ENCODE peak calls at places on chromosomes 16 and 17, in five cellular contexts. Z, N, F, D and L are unnamed samples.

GRCh38 chr17:41891135-41892065 is 26.2 kb upstream of the KLHL11 start:
- DNase-seq in Z (no peak), F (no peak), N (no peak), D (no peak), L (no peak)

GRCh38 chr17:40556198-40556661 is 9.0 kb downstream of the CCR7 start:
- DNase-seq in Z (peak), D (no peak), N (no peak), F (no peak), L (no peak)

GRCh38 chr17:28467456-28468025 is 5.9 kb upstream of the SLC13A2 start:
- DNase-seq in N (no peak), F (no peak), Z (no peak), D (no peak), L (no peak)

GRCh38 chr17:36934144-36934758 is 3.0 kb upstream of the LHX1 start:
- DNase-seq in D (no peak), Z (no peak), F (no peak), N (peak), L (no peak)

GRCh38 chr17:39143552-39144093 is 7.8 kb downstream of the PLXDC1 start:
- DNase-seq in Z (no peak), N (no peak), F (no peak), D (no peak), L (peak)

GRCh38 chr16:85395207-85395912 is 217.8 kb upstream of the GSE1 start:
- DNase-seq in F (no peak), Z (peak), D (peak), N (peak), L (peak)

GRCh38 chr16:31129568-31130335 is 5.8 kb downstream of the PRSS8 start:
- DNase-seq in N (no peak), Z (no peak), D (peak), F (no peak), L (peak)

GRCh38 chr17:79975498-79976134 is 60.1 kb downstream of the TBC1D16 start:
- DNase-seq in F (no peak), D (no peak), Z (no peak), N (no peak), L (no peak)

GRCh38 chr16:17476414-17477259 is 5.9 kb upstream of the XYLT1 start:
- DNase-seq in F (no peak), Z (peak), D (peak), N (peak), L (peak)

GRCh38 chr17:29390856-29391631 is 881 bp downstream of the TAOK1 start:
- DNase-seq in N (peak), Z (no peak), D (peak), F (no peak), L (no peak)

GRCh38 chr17:57600092-57600491 is 145.0 kb downstream of the CCDC182 start:
- DNase-seq in D (no peak), N (no peak), Z (no peak), F (no peak), L (no peak)

GRCh38 chr17:39192901-39193300 is 4.6 kb downstream of the CACNB1 start:
- DNase-seq in N (no peak), D (no peak), F (no peak), Z (no peak), L (no peak)

GRCh38 chr16:69166946-69167930 is 19.7 kb upstream of the SNTB2 start:
- DNase-seq in D (no peak), N (no peak), Z (no peak), F (no peak), L (no peak)

GRCh38 chr17:3667366-3668278 is 756 bp downstream of the TAX1BP3 start:
- DNase-seq in D (peak), F (peak), Z (peak), N (peak), L (peak)

GRCh38 chr17:78903101-78903779 is at the start of gene CEP295NL:
- DNase-seq in F (no peak), D (no peak), Z (no peak), N (peak), L (no peak)

GRCh38 chr16:83138976-83139690 is 512.4 kb downstream of the CDH13 start:
- DNase-seq in N (no peak), Z (no peak), D (no peak), F (no peak), L (no peak)

GRCh38 chr17:20988001-20988641 is 54.7 kb downstream of the USP22 start:
- DNase-seq in N (no peak), Z (no peak), D (no peak), F (no peak), L (no peak)

GRCh38 chr17:39939588-39940419 is 12.3 kb downstream of the LRRC3C start:
- DNase-seq in F (no peak), Z (no peak), N (peak), D (no peak), L (no peak)

GRCh38 chr16:21092951-21093350 is 57.7 kb downstream of the DNAH3 start:
- DNase-seq in N (no peak), D (no peak), F (peak), Z (no peak), L (no peak)

GRCh38 chr17:80773243-80773991 is 218.2 kb upstream of the CHMP6 start:
- DNase-seq in F (no peak), D (peak), N (no peak), Z (no peak), L (no peak)

GRCh38 chr17:67980456-67980855 is 15.8 kb downstream of the C17orf58 start:
- DNase-seq in N (no peak), D (no peak), F (no peak), Z (no peak), L (no peak)

GRCh38 chr16:89507834-89508590 is at the start of gene SPG7:
- DNase-seq in N (peak), F (peak), Z (peak), D (peak), L (peak)

GRCh38 chr16:25020112-25020591 is 5.0 kb upstream of the ARHGAP17 start:
- DNase-seq in D (no peak), Z (no peak), F (no peak), N (no peak), L (no peak)

GRCh38 chr16:85556456-85557082 is 56.6 kb upstream of the GSE1 start:
- DNase-seq in Z (peak), F (no peak), N (peak), D (peak), L (peak)

GRCh38 chr17:44005865-44006580 is 1.6 kb downstream of the NAGS start:
- DNase-seq in Z (peak), N (no peak), F (no peak), D (peak), L (no peak)

GRCh38 chr17:43984521-43984920 is 19.9 kb upstream of the NAGS start:
- DNase-seq in D (no peak), F (no peak), N (no peak), Z (no peak), L (no peak)

GRCh38 chr16:12661656-12662172 is 142.0 kb downstream of the CPPED1 start:
- DNase-seq in D (no peak), Z (no peak), N (no peak), F (no peak), L (no peak)

GRCh38 chr17:7393613-7394451 is 493 bp downstream of the PLSCR3 start:
- DNase-seq in Z (peak), F (no peak), D (peak), N (peak), L (no peak)

GRCh38 chr16:81889896-81890634 is 111.0 kb downstream of the PLCG2 start:
- DNase-seq in F (no peak), N (peak), Z (peak), D (peak), L (no peak)

GRCh38 chr16:51636913-51637743 is 486.1 kb upstream of the SALL1 start:
- DNase-seq in Z (no peak), F (no peak), D (no peak), N (no peak), L (no peak)

GRCh38 chr16:87360862-87361610 is 22.5 kb downstream of the FBXO31 start:
- DNase-seq in N (no peak), F (no peak), Z (no peak), D (no peak), L (no peak)

GRCh38 chr17:45700171-45701090 is 83.7 kb upstream of the CRHR1 start:
- DNase-seq in D (no peak), N (no peak), Z (no peak), F (no peak), L (no peak)

GRCh38 chr16:86987746-86988670 is 329.2 kb downstream of the C16orf95 start:
- DNase-seq in N (no peak), F (no peak), Z (no peak), D (no peak), L (no peak)

GRCh38 chr17:79669861-79670260 is 59.0 kb upstream of the RBFOX3 start:
- DNase-seq in Z (no peak), F (no peak), D (no peak), N (no peak), L (no peak)

GRCh38 chr17:29010586-29010985 is 4.8 kb upstream of the SEZ6 start:
- DNase-seq in F (no peak), D (no peak), Z (no peak), N (no peak), L (no peak)

GRCh38 chr16:4746991-4747574 is 12.7 kb downstream of the DNAAF8 start:
- DNase-seq in N (no peak), D (no peak), F (no peak), Z (no peak), L (peak)
- TF ChIP-seq POLR2A in N (no peak), D (no peak), F (no peak), Z (no peak), L (no peak)

GRCh38 chr17:76354317-76354729 is 607 bp upstream of the PRPSAP1 start:
- DNase-seq in Z (no peak), F (no peak), N (no peak), D (no peak), L (no peak)
- H3K27ac ChIP-seq in Z (peak), F (peak), N (peak), D (peak), L (no peak)

GRCh38 chr17:55743103-55743679 is 7.7 kb upstream of the PCTP start:
- DNase-seq in D (peak), Z (peak), F (no peak), N (peak), L (no peak)

GRCh38 chr17:55737976-55738501 is 12.8 kb upstream of the PCTP start:
- DNase-seq in N (no peak), F (no peak), D (no peak), Z (no peak), L (no peak)

GRCh38 chr17:55742272-55743102 is 8.4 kb upstream of the PCTP start:
- DNase-seq in F (no peak), N (no peak), Z (no peak), D (no peak), L (no peak)

GRCh38 chr17:55741353-55741700 is 9.5 kb upstream of the PCTP start:
- DNase-seq in D (no peak), Z (no peak), N (no peak), F (no peak), L (no peak)

GRCh38 chr17:55740515-55741352 is 10.1 kb upstream of the PCTP start:
- DNase-seq in D (no peak), Z (no peak), N (no peak), F (no peak), L (no peak)
- TF ChIP-seq EP300 in D (no peak), Z (no peak), N (no peak), F (no peak), L (no peak)

GRCh38 chr17:62816282-62816839 is 8.2 kb upstream of the MARCHF10 start:
- DNase-seq in N (no peak), Z (no peak), F (no peak), D (no peak), L (no peak)

GRCh38 chr17:62821213-62822079 is 13.3 kb upstream of the MARCHF10 start:
- DNase-seq in Z (no peak), N (no peak), D (no peak), F (peak), L (no peak)

GRCh38 chr17:62818491-62818890 is 10.4 kb upstream of the MARCHF10 start:
- DNase-seq in N (no peak), F (no peak), D (no peak), Z (no peak), L (no peak)

GRCh38 chr17:62822080-62822904 is 14.2 kb upstream of the MARCHF10 start:
- DNase-seq in F (peak), D (no peak), N (no peak), Z (peak), L (no peak)

DNA sequence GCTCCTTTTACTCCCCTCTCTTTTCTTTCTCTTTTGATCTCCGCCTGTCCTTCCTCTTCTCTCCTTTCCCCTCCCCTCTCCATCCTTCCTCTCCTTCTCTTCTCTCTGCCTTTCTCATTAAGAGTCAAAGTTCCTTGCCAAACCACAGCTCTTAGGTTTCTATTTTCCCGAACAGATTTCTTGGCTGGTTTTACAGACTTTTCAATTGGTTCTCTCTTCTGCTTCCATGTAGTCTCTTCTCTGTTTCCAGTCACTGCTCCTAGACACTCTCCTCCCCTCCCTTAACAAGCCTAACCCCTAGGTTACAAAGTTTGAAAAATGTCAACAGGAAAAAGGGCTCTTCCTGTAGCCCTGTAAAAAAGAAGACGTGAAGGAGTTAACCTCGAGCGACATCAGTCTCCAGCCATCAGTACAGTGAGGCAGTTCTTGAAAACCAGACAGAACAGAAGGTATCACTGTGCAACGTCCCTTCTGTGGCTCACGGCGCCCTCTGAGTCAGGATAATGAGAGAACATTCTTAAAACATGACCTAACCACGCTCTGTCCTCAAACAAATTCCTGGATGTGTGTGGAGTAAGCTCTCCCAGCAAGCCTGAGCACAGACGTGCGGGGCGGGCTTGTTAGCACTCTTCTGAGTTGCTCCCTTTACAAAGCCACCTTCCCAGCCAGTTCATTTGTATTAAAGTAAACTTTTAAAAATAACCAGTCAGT is 11.6 kb upstream of the MARCHF10 start:
- DNase-seq in F (peak), D (peak), Z (peak), N (peak), L (peak)
- TF ChIP-seq POLR2A in F (no peak), D (no peak), Z (no peak), N (no peak), L (no peak)

DNA sequence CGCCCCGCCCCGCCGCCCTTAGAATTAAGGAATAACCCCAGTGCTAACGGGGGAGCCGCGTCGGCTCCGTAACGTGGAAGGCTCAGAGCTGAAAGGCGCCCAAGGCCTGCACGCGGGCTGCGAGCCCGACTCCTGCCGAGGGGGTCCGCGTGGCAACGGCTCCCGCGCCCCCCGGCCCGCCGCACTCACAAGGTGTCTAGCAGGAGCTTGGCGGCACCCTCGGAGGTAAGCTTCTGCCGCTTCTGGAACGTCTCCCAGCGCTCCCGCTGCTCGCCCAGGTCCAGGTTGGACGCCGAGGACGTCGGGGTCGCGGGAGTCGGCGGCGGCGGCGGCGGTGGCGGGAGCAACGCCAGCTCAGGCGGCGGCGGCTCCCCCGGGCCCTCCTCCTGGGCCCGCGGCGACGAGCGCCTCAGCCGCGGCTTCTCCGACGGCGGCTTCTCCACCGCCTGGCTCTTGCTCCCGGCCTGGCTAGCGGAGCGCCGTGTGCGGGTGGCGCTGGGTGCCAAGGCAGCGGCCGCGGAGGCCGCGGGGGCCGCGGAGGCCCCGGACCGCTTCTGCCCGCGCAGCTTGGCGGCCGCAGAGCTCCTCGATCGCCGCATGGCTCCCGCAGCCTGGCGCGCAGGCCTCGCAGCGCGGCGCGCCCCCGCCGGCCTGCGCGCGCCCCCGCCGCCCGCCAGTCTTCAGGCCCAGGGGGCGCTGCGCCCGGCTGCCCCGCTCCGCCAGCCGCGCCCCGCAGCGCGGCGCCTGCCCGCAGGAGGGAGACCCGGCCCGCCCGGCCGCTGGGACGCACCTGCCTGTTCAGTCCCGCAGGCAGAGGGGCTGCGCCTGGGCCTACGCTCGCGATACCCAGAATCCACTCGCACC is at the start of gene CENPV:
- DNase-seq in D (peak), N (peak), F (no peak), Z (peak), L (peak)
- H3K27ac ChIP-seq in D (peak), N (peak), F (peak), Z (peak), L (peak)

GRCh38 chr16:46753015-46753414 is 4.9 kb upstream of the MYLK3 start:
- DNase-seq in D (no peak), F (no peak), N (no peak), Z (no peak), L (no peak)

GRCh38 chr16:46762583-46762982 is 14.4 kb upstream of the MYLK3 start:
- DNase-seq in D (no peak), Z (no peak), N (no peak), F (no peak), L (no peak)

GRCh38 chr16:46756772-46757171 is 8.6 kb upstream of the MYLK3 start:
- DNase-seq in F (no peak), Z (no peak), D (no peak), N (no peak), L (no peak)

GRCh38 chr16:46759309-46759708 is 11.2 kb upstream of the MYLK3 start:
- DNase-seq in F (no peak), D (no peak), Z (no peak), N (no peak), L (no peak)

GRCh38 chr16:46757339-46758050 is 9.4 kb upstream of the MYLK3 start:
- DNase-seq in N (no peak), F (no peak), D (no peak), Z (peak), L (no peak)
- TF ChIP-seq EP300 in N (no peak), F (no peak), D (no peak), Z (no peak), L (no peak)

GRCh38 chr16:67993207-67994036 is 5.9 kb downstream of the DPEP2 start:
- DNase-seq in D (peak), F (no peak), Z (peak), N (peak), L (peak)
- TF ChIP-seq POLR2A in D (peak), F (peak), Z (no peak), N (no peak), L (no peak)

DNA sequence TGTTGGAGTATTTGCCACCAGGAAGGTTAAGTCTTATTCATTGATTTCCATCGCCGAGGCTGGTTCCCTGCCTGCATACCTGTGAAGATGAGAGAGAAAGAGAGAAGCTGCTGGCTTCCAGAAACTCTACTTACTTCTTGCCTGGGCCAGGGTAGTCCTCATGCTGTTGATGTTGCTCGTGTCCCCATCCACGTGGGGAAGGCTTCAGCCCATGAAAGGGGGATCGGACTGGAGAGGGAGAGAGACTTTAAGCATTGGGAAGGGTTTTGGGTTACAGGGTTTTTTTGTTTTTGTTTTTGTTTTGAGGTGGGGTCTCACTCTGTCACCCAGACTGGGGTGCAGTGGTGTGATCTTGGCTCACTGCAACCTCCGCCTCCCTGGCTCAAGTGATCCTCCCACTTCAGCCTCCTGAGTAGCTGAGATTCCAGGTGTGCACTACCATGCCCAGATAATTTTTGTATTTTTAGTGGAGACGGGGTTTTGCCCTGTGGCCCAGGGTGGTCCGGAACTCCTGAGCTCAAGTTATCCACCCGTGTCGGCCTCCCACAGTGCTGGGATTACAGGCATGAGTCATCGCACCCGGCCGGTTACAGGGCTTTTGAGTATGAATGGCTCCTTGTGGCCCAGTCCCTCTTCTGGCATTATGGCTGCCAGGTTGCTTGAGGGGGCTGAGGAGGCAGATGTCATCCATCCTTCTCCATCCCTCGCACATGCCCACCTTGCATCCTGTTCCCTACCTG is 26.6 kb downstream of the ITGB3 start:
- DNase-seq in D (no peak), N (no peak), F (no peak), Z (no peak), L (no peak)
- H3K27ac ChIP-seq in D (peak), N (no peak), F (peak), Z (peak), L (peak)

GRCh38 chr16:67562918-67563707 is 787 bp downstream of the CTCF start:
- DNase-seq in D (peak), F (no peak), N (no peak), Z (peak), L (peak)
- TF ChIP-seq EP300 in D (no peak), F (no peak), N (no peak), Z (no peak), L (no peak)